ENCODE peak calls at places on chromosome 16, in four cellular contexts. D is kidney, B is astrocyte of the spinal cord, M is H7. P is an unnamed sample.

GRCh38 chr16:7344806-7345416 is 12.3 kb downstream of the RBFOX1 start:
- DNase-seq in B (no peak), D (no peak), M (no peak), P (no peak)

GRCh38 chr16:65122974-65123845 is 1.3 kb upstream of the CDH11 start:
- DNase-seq in M (peak; percentile 60), B (peak; percentile 74), D (peak; percentile 88), P (peak; percentile 56)

GRCh38 chr16:68839831-68840230 is 3.5 kb upstream of the TANGO6 start:
- DNase-seq in M (no peak), D (no peak), B (no peak), P (no peak)

GRCh38 chr16:56102159-56102798 is 89.0 kb upstream of the GNAO1 start:
- DNase-seq in D (peak; percentile 91), B (no peak), M (peak; percentile 22), P (peak; percentile 29)

GRCh38 chr16:17501321-17501720 is 30.6 kb upstream of the XYLT1 start:
- DNase-seq in M (no peak), D (no peak), B (no peak), P (no peak)

GRCh38 chr16:7021653-7022275 is 310.9 kb upstream of the RBFOX1 start:
- DNase-seq in B (no peak), D (no peak), M (no peak), P (no peak)

GRCh38 chr16:19119564-19119963 is 5.8 kb downstream of the ITPRIPL2 start:
- DNase-seq in D (no peak), M (no peak), B (peak; percentile 77), P (no peak)

GRCh38 chr16:56972403-56972802 is 10.7 kb downstream of the CETP start:
- DNase-seq in D (no peak), B (no peak), M (peak; percentile 41), P (no peak)

GRCh38 chr16:66020061-66020460 is 346.4 kb upstream of the CDH5 start:
- DNase-seq in D (no peak), M (no peak), B (no peak), P (no peak)

GRCh38 chr16:21283521-21284289 is 5.6 kb upstream of the CRYM start:
- DNase-seq in B (peak; percentile 22), M (peak; percentile 90), D (no peak), P (peak; percentile 66)

GRCh38 chr16:1917665-1918111 is 527 bp downstream of the HS3ST6 start:
- DNase-seq in B (no peak), D (no peak), M (peak; percentile 74), P (no peak)

GRCh38 chr16:28001184-28001583 is 62.3 kb downstream of the GSG1L start:
- DNase-seq in B (no peak), M (no peak), D (no peak), P (no peak)

GRCh38 chr16:81583893-81584705 is 139.5 kb downstream of the CMIP start:
- DNase-seq in B (peak; percentile 33), M (no peak), D (peak; percentile 52), P (peak; percentile 75)

DNA sequence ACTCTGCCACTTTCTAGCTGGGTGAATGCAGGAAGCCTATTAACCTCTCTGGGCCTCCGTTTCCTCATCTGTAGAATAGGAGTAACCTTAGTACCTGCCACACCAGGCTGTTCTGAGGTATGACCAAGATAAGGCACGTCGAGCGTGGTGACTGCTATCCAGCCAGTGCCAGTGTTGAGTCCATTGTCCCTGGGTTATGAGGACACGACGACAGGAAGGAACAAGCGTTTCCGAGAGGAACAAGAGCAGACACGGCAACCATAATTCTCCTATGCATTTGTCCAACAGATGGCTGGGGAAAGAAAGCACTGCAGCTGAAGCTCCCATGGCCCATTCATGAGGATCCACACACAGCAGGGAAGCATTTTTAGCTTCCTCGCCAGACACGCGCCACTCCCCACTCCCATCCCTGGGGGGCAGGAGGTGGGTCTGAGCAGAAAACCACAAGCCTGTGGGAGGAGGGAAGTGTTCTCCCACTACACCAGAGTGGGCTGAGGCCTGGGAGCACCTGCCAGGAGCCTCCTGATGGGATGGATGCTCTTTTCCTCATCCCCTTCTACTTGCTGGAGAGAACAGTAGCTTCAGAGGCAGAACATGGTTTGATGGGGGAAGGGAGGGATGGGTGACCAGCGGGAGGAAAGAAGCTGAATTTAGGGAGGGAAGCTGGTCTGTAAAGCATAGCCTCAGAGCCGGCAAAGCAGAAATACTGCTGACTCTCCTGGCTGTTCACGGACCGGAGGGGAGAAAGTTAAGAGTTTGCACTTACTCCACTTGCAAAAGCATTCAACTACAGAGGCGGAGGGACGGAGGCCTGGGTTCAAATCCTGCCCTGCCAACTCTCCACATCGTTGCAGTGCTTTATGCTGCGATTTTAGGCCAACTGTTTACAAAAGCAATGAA is 2.7 kb downstream of the COTL1 start:
- DNase-seq in B (peak; percentile 55), M (peak; percentile 53), D (peak; percentile 45), P (no peak)
- H3K4me3 ChIP-seq in B (peak overlapping the region; percentile 87), M (no peak overlapping the region), D (peak overlapping the region; percentile 56), P (peak overlapping the region; percentile 84)

DNA sequence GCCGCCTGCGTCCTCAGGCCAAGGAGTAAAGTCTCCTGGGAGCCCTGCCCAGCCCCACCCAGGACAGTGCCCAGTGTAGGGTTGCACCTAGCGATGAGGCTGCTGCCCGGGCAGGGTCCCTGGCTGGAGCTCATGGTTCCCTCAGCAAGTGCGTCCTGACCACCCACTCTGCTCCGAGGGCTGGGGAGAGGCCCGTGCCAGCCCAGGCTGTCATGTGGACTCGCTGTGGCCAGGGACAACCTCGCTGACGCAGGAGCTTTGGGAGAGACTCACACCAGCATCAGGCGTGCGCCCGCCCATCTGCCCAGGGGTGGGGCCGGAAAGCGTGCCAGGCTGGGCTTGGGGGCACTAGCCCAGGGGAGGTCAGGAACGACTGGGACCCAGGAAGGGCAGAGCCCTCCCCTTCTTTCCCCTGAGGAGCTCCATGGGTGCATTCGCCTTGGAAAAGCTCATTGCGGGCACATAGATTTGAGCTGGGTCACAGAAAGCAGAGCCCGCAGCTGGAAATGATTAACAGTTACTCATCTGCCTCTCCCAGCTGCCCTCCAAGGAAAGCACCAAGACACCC is 19.7 kb downstream of the DPEP1 start:
- DNase-seq in M (no peak), B (peak; percentile 20), D (no peak), P (peak; percentile 31)
- H3K4me3 ChIP-seq in M (no peak overlapping the region), B (no peak overlapping the region), D (peak overlapping the region; percentile 5), P (no peak overlapping the region)

GRCh38 chr16:29680180-29680598 is 1.2 kb downstream of the QPRT start:
- DNase-seq in B (no peak), M (no peak), D (no peak), P (peak; percentile 75)
- H3K4me3 ChIP-seq in B (no peak overlapping the region), M (peak overlapping the region; percentile 2), D (peak overlapping the region; percentile 72), P (peak overlapping the region; percentile 36)

GRCh38 chr16:13176711-13177110 is 275.3 kb downstream of the SHISA9 start:
- DNase-seq in B (no peak), M (no peak), D (no peak), P (no peak)

GRCh38 chr16:13181432-13181831 is 280.0 kb downstream of the SHISA9 start:
- DNase-seq in B (no peak), M (no peak), D (no peak), P (no peak)

GRCh38 chr16:13178318-13178717 is 276.9 kb downstream of the SHISA9 start:
- DNase-seq in M (no peak), D (no peak), B (no peak), P (no peak)
- H3K4me3 ChIP-seq in M (no peak overlapping the region), D (no peak overlapping the region), B (no peak overlapping the region), P (no peak overlapping the region)

GRCh38 chr16:4373356-4373908 is 1.8 kb downstream of the VASN start:
- DNase-seq in D (no peak), M (peak; percentile 66), B (no peak), P (no peak)
- H3K4me3 ChIP-seq in D (peak overlapping the region; percentile 94), M (no peak overlapping the region), B (peak overlapping the region; percentile 78), P (peak overlapping the region; percentile 52)

GRCh38 chr16:12901204-12901596 is 198 bp upstream of the SHISA9 start:
- DNase-seq in B (peak; percentile 6), D (no peak), M (peak; percentile 91), P (no peak)
- H3K4me3 ChIP-seq in B (no peak overlapping the region), D (no peak overlapping the region), M (peak overlapping the region; percentile 78), P (no peak overlapping the region)

GRCh38 chr16:85221081-85221809 is 109.0 kb upstream of the CIBAR2 start:
- DNase-seq in M (peak; percentile 72), D (no peak), B (peak; percentile 37), P (no peak)

GRCh38 chr16:85222151-85222863 is 110.0 kb upstream of the CIBAR2 start:
- DNase-seq in B (peak; percentile 63), D (no peak), M (peak; percentile 74), P (no peak)

GRCh38 chr16:85221810-85222150 is 109.5 kb upstream of the CIBAR2 start:
- DNase-seq in B (no peak), D (no peak), M (peak; percentile 72), P (no peak)

GRCh38 chr16:85216522-85217375 is 104.5 kb upstream of the CIBAR2 start:
- DNase-seq in D (no peak), M (no peak), B (no peak), P (no peak)

DNA sequence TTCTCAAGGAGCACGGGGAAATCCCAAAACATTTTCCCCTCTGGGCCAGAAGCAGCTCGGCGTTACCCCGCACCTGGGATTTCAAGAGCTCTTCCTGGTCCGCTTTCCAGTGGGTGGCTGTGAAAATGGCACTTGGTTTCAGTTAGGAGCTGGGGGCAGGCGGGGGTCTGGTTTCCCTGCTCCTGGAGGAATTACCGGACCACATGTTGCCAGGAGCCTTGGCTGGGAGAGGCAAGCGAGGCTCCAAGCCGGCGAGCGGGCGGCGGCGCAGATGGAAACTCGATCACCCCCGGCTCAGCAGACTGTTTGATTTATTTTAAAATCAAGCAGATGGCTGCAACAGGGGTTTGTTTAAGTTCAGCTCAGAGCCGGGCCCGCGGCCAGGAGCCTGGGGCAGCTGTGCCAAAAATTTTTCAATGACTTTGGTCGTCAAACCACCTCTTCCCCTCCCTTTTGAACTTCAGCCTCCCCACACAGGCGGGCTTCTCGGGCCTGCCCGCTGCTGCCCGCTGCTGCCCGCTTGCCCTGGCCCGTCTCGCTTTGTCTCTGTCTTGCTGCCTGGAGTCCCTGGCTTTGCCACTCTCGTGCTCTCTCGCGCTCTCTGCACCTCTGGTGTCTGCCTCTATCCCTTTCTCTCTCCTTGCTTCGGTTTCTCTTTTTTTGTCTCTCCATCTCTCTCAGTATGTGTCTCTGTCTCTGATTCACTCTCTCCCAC is 108.0 kb upstream of the CIBAR2 start:
- DNase-seq in B (peak; percentile 92), M (peak; percentile 81), D (peak; percentile 89), P (peak; percentile 75)
- H3K4me3 ChIP-seq in B (peak overlapping the region; percentile 1), M (no peak overlapping the region), D (peak overlapping the region; percentile 23), P (peak overlapping the region; percentile 20)

P was measured in colonic mucosa.